ENCODE peak calls at places on chromosome 6, in six cellular contexts. P is heart left ventricle, N is GM12864, A is cardiac muscle cell, L is mucosa of descending colon, O is endothelial cell. F is an unnamed sample.

GRCh38 chr6:21033575-21034026 is 499.3 kb downstream of the CDKAL1 start:
- DNase-seq in O (no peak), A (no peak), L (no peak), P (peak; percentile 26), N (no peak), F (no peak)

GRCh38 chr6:135033238-135033637 is 21.4 kb downstream of the HBS1L start:
- DNase-seq in N (no peak), L (no peak), P (no peak), O (no peak), A (no peak), F (no peak)

GRCh38 chr6:135129139-135129867 is 51.8 kb upstream of the MYB start:
- DNase-seq in A (no peak), N (no peak), P (no peak), O (no peak), L (no peak), F (peak; percentile 28)

GRCh38 chr6:144411506-144412165 is 126.5 kb downstream of the UTRN start:
- DNase-seq in O (no peak), L (no peak), P (no peak), A (no peak), N (no peak), F (no peak)

GRCh38 chr6:70343313-70343712 is 40.4 kb upstream of the COL9A1 start:
- DNase-seq in O (no peak), L (no peak), A (no peak), P (no peak), N (no peak), F (no peak)

GRCh38 chr6:100228437-100229424 is 234.7 kb upstream of the MCHR2 start:
- DNase-seq in A (peak; percentile 78), P (peak; percentile 54), N (peak; percentile 71), L (peak; percentile 79), O (peak; percentile 84), F (peak; percentile 15)

GRCh38 chr6:73942581-73942980 is 246.6 kb downstream of the CD109 start:
- DNase-seq in N (no peak), A (no peak), P (no peak), O (no peak), L (no peak), F (no peak)

GRCh38 chr6:102812242-102812641 is 1418.7 kb downstream of the GRIK2 start:
- DNase-seq in N (no peak), P (no peak), L (no peak), O (no peak), A (no peak), F (no peak)

GRCh38 chr6:93235775-93236174 is 183.6 kb downstream of the EPHA7 start:
- DNase-seq in O (no peak), N (no peak), L (no peak), A (no peak), P (no peak), F (no peak)

GRCh38 chr6:99822741-99823512 is 171.1 kb downstream of the MCHR2 start:
- DNase-seq in L (no peak), P (no peak), A (peak; percentile 59), O (peak; percentile 28), N (no peak), F (no peak)

GRCh38 chr6:109720336-109720735 is 29.2 kb downstream of the FIG4 start:
- DNase-seq in N (no peak), A (no peak), L (no peak), P (no peak), O (no peak), F (no peak)

GRCh38 chr6:144156334-144156733 is 6.0 kb downstream of the STX11 start:
- DNase-seq in O (no peak), N (no peak), P (no peak), L (no peak), A (no peak), F (no peak)

GRCh38 chr6:3874069-3874468 is 24.9 kb downstream of the FAM50B start:
- DNase-seq in O (no peak), L (no peak), P (no peak), N (no peak), A (no peak), F (no peak)

GRCh38 chr6:87944541-87944954 is 103.1 kb upstream of the SPACA1 start:
- DNase-seq in P (peak; percentile 62), A (peak; percentile 69), O (no peak), L (peak; percentile 54), N (no peak), F (no peak)

GRCh38 chr6:11196511-11197174 is 35.8 kb downstream of the NEDD9 start:
- DNase-seq in N (no peak), A (no peak), P (no peak), O (no peak), L (no peak), F (no peak)

GRCh38 chr6:147548930-147549475 is 40.5 kb downstream of the SAMD5 start:
- DNase-seq in N (no peak), P (no peak), L (no peak), A (no peak), O (no peak), F (no peak)

GRCh38 chr6:63347599-63347998 is 27.8 kb upstream of the LGSN start:
- DNase-seq in N (no peak), O (no peak), L (no peak), A (no peak), P (no peak), F (no peak)

GRCh38 chr6:148771896-148772554 is 25.2 kb downstream of the UST start:
- DNase-seq in P (no peak), O (no peak), N (no peak), L (no peak), A (no peak), F (no peak)

GRCh38 chr6:111418971-111419693 is 63.9 kb downstream of the REV3L start:
- DNase-seq in L (no peak), A (no peak), N (no peak), P (no peak), O (no peak), F (no peak)

GRCh38 chr6:120096861-120097260 is 747.3 kb upstream of the MAN1A1 start:
- DNase-seq in P (no peak), A (no peak), O (no peak), N (no peak), L (no peak), F (no peak)
- TF ChIP-seq CTCF in P (no peak), A (no peak), O (no peak), N (no peak), L (no peak), F (no peak)

GRCh38 chr6:157158897-157159296 is 164.4 kb downstream of the TMEM242 start:
- DNase-seq in A (peak; percentile 15), P (no peak), L (no peak), N (no peak), O (peak; percentile 40), F (no peak)
- TF ChIP-seq CTCF in A (peak; percentile 14), P (no peak), L (no peak), N (no peak), O (no peak), F (no peak)

GRCh38 chr6:127186889-127187288 is 68.4 kb downstream of the RSPO3 start:
- DNase-seq in P (peak; percentile 47), A (peak; percentile 37), N (no peak), L (peak; percentile 56), O (peak; percentile 67), F (peak; percentile 16)
- TF ChIP-seq CTCF in P (no peak), A (peak; percentile 44), N (peak; percentile 58), L (no peak), O (peak; percentile 76), F (peak; percentile 21)

DNA sequence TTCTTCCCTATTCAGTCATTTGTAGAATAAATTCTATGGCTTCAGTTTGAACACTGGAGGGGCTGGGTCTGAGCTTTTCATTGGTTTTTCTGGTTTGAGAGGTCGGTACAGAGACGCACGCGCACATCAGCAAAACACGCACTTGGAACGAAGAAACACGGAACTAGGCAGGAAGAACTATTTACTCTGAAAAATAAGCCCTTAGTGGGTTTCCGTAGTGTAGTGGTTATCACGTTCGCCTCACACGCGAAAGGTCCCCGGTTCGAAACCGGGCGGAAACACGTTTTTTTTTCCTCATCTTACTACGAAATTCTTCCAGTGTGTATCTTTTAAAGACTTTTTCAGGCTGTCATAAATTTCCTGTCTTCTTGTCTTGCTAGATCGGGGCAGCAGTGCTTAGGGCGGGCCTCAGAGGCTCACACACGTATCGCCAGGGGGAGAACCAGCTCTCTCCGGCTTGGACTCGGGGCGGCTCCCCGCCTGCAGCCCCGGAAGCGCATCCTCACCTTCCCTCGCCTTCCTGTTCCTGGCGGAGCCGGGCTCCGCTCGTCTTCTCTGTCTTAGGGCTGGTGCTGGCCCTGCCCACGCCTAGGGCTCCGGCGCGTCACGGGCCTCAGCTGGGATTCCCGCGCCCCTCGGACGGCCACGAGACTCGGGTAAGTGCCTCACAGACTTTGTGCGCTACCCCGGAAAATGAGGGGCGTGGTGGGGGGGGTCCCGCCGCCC is at the start of gene HMGN4:
- DNase-seq in O (peak; percentile 63), P (peak; percentile 82), L (peak; percentile 94), N (peak; percentile 83), A (peak; percentile 83), F (peak; percentile 73)
- TF ChIP-seq CTCF in O (no peak), P (no peak), L (no peak), N (peak; percentile 16), A (peak; percentile 12), F (no peak)

DNA sequence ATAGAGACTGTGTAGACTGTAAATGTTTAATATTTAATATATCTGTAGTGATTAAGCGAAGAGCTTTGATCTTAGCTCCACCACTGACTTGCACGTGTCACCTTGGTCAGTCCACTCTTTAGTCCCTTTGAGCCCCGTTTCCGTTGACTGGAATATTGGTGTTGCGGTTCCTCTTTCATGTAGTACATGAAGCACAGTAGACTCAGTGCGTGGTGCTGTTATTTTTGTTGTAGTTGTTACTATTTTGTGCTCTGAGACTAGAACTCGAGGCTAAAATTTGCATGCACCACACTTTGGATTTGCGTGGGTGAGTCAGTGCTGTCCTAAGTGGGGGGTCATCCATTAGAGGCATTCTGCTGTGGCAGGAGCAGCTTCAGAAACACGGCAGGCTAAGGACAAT is 291.4 kb downstream of the QKI start:
- DNase-seq in P (no peak), O (no peak), L (no peak), N (peak; percentile 94), A (no peak), F (no peak)
- TF ChIP-seq CTCF in P (no peak), O (no peak), L (no peak), N (no peak), A (no peak), F (no peak)

GRCh38 chr6:158796353-158796752 is 22.8 kb downstream of the EZR start:
- DNase-seq in L (no peak), N (no peak), A (no peak), O (no peak), P (no peak), F (no peak)

GRCh38 chr6:158795516-158795915 is 23.7 kb downstream of the EZR start:
- DNase-seq in P (no peak), A (no peak), O (no peak), L (no peak), N (no peak), F (no peak)

GRCh38 chr6:158797331-158798202 is 21.6 kb downstream of the EZR start:
- DNase-seq in P (no peak), L (no peak), O (no peak), A (peak; percentile 70), N (no peak), F (no peak)

GRCh38 chr6:158789115-158789917 is 29.9 kb downstream of the EZR start:
- DNase-seq in O (no peak), N (no peak), L (no peak), P (no peak), A (no peak), F (peak; percentile 39)

DNA sequence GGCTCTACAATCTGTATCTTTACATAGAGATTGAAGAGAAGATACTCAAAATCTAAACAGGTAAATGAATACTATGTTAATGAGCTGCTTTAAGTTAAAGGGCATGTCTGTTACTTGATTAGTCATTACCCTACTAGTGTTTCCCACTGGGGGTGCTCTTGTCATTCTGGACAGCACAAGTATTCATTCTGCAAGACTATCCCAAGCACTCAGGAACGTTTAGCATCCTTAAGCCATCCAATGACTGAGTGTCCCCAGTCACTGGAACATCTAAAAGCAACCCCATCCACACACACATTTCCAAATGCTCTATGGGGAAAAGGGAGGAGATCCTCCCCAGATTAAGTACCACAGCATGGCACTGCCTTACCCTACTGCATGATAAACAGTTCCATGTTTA is 25.7 kb downstream of the EZR start:
- DNase-seq in A (peak; percentile 37), O (no peak), L (no peak), N (no peak), P (no peak), F (no peak)
- TF ChIP-seq CTCF in A (peak; percentile 55), O (peak; percentile 32), L (no peak), N (peak; percentile 69), P (peak; percentile 18), F (peak; percentile 50)

F was measured in natural killer cell.